ENCODE peak calls at places on chromosome 17, in four cellular contexts. M is H1, I is heart left ventricle, R is pancreas. N is an unnamed sample.
A peak's percentile ranks its signal among the peaks of the same experiment; 100 is the strongest.

GRCh38 chr17:56297142-56297541 is 143.9 kb downstream of the ANKFN1 start:
- DNase-seq in I (no peak), R (no peak), M (no peak), N (no peak)

GRCh38 chr17:29256735-29257466 is 10.2 kb downstream of the CRYBA1 start:
- DNase-seq in R (no peak), M (no peak), I (no peak), N (no peak)

GRCh38 chr17:28252436-28252835 is 66.6 kb upstream of the TMEM97 start:
- DNase-seq in M (no peak), I (no peak), R (no peak), N (no peak)

GRCh38 chr17:1398900-1399299 is 1.1 kb downstream of the YWHAE start:
- DNase-seq in M (no peak), R (no peak), I (no peak), N (no peak)

GRCh38 chr17:69452664-69453260 is 38.3 kb downstream of the MAP2K6 start:
- DNase-seq in I (no peak), R (no peak), M (no peak), N (no peak)

GRCh38 chr17:50609376-50610074 is 25.2 kb upstream of the ABCC3 start:
- DNase-seq in I (no peak), M (no peak), R (no peak), N (no peak)

GRCh38 chr17:7240375-7240774 is 1.1 kb upstream of the PHF23 start:
- DNase-seq in I (no peak), R (no peak), M (no peak), N (no peak)

GRCh38 chr17:9465216-9465921 is 110.3 kb downstream of the STX8 start:
- DNase-seq in M (no peak), R (no peak), I (no peak), N (no peak)

GRCh38 chr17:16924701-16925440 is 47.0 kb downstream of the TNFRSF13B start:
- DNase-seq in M (no peak), I (no peak), R (no peak), N (no peak)

GRCh38 chr17:2399572-2400473 is 1.0 kb downstream of the MNT start:
- DNase-seq in M (peak; percentile 82), R (peak; percentile 98), I (peak; percentile 97), N (peak; percentile 90)

GRCh38 chr17:28372203-28372944 is 880 bp downstream of the SARM1 start:
- DNase-seq in M (no peak), R (no peak), I (no peak), N (no peak)

GRCh38 chr17:13694934-13695333 is 93.2 kb upstream of the HS3ST3A1 start:
- DNase-seq in M (no peak), R (no peak), I (no peak), N (no peak)

GRCh38 chr17:27529230-27529796 is 73.1 kb downstream of the KSR1 start:
- DNase-seq in M (no peak), I (no peak), R (peak; percentile 71), N (no peak)

GRCh38 chr17:38402897-38403296 is 25.4 kb upstream of the ARHGAP23 start:
- DNase-seq in M (no peak), I (no peak), R (no peak), N (no peak)

GRCh38 chr17:68103148-68103547 is 67.6 kb downstream of the KPNA2 start:
- DNase-seq in I (no peak), M (no peak), R (no peak), N (no peak)

GRCh38 chr17:27630607-27631408 is at the start of gene LGALS9:
- DNase-seq in I (no peak), R (no peak), M (no peak), N (peak; percentile 6)

GRCh38 chr17:50425682-50426471 is at the start of gene ACSF2:
- DNase-seq in R (peak; percentile 70), M (peak; percentile 19), I (peak; percentile 87), N (peak; percentile 66)

GRCh38 chr17:77110006-77110374 is 30.8 kb upstream of the SEC14L1 start:
- DNase-seq in R (no peak), M (no peak), I (no peak), N (no peak)
- H3K4me3 ChIP-seq in R (no peak overlapping the region), M (no peak overlapping the region), I (no peak overlapping the region), N (no peak overlapping the region)

GRCh38 chr17:72476575-72476986 is 355.8 kb downstream of the SOX9 start:
- DNase-seq in M (peak; percentile 86), I (no peak), R (no peak), N (no peak)
- H3K27ac ChIP-seq in M (peak overlapping the region; percentile 91), I (no peak overlapping the region), R (peak overlapping the region; percentile 86), N (no peak overlapping the region)

GRCh38 chr17:78266231-78266631 is 34.8 kb downstream of the TMEM235 start:
- DNase-seq in M (no peak), I (no peak), R (peak; percentile 56), N (no peak)

GRCh38 chr17:78263736-78264340 is 32.4 kb downstream of the TMEM235 start:
- DNase-seq in I (no peak), R (no peak), M (no peak), N (no peak)

GRCh38 chr17:78265121-78265520 is 33.7 kb downstream of the TMEM235 start:
- DNase-seq in I (no peak), M (no peak), R (no peak), N (no peak)

GRCh38 chr17:78266771-78267170 is 35.3 kb downstream of the TMEM235 start:
- DNase-seq in R (no peak), M (no peak), I (no peak), N (no peak)

DNA sequence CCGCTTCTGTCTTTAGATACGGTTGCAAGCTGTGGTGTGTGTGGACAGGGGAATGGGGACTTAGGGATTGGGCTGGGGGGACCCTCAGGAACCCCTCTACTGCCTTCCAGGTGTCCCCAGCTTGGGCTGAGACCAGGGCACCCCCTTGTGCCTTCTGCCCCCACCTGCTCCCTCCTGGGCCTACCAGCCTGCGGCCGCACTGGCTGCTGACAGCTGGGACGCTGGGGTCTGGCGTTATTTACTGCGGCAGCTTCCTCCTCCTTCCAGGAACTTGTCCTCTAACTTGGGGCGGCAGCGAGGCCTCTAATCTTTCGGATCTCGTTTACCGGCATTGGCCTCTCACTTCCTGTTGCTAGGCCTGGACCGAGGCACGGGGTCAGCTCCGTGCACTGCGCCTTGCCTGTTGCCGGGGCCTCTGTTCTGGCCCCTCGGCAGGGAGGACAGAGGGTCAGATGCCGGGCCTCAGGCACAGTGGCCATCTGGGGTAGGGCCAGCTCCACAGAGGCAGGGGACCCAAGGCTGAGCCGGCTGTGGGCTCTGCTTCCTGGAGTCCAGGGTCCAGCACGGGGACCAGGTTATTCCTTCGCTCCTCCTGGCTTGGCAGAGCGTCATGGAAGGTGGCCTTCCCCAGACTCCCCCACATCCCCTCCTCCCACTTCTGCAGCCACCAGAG is 31.8 kb downstream of the TMEM235 start:
- DNase-seq in I (peak; percentile 79), R (no peak), M (no peak), N (no peak)
- H3K4me1 ChIP-seq in I (peaks cover 24% of the 10 kb centered on the region), R (peaks cover 9% of the 10 kb centered on the region), M (peaks cover 26% of the 10 kb centered on the region), N (peaks cover 37% of the 10 kb centered on the region)

DNA sequence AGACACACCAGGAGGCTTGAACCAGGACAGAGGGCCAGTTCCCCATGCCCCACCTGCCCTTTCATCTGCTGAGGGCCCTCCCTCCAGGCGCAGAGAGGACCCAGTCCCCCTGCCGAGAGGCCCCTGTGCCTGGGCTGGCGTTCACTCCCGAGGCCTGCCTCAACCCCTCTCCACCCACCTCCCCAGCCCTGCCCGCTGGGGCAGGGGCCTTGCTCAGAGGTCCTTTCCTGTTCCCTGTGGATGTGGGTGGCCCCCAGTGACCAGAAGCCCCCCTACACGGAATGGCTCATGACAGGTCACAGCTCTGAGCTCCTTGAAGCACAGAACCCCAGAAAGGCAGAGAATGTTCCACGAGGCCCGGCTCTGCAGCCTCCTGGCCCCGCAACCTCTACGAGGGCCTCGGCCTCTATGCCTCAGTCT is 6.7 kb downstream of the TMC6 start:
- DNase-seq in I (no peak), M (no peak), R (no peak), N (no peak)
- H3K4me3 ChIP-seq in I (no peak overlapping the region), M (no peak overlapping the region), R (no peak overlapping the region), N (peak overlapping the region; percentile 46)

GRCh38 chr17:45346255-45347015 is 29.6 kb upstream of the MAP3K14 start:
- DNase-seq in M (no peak), R (no peak), I (no peak), N (no peak)
- H3K27ac ChIP-seq in M (no peak overlapping the region), R (no peak overlapping the region), I (peak overlapping the region; percentile 49), N (no peak overlapping the region)

DNA sequence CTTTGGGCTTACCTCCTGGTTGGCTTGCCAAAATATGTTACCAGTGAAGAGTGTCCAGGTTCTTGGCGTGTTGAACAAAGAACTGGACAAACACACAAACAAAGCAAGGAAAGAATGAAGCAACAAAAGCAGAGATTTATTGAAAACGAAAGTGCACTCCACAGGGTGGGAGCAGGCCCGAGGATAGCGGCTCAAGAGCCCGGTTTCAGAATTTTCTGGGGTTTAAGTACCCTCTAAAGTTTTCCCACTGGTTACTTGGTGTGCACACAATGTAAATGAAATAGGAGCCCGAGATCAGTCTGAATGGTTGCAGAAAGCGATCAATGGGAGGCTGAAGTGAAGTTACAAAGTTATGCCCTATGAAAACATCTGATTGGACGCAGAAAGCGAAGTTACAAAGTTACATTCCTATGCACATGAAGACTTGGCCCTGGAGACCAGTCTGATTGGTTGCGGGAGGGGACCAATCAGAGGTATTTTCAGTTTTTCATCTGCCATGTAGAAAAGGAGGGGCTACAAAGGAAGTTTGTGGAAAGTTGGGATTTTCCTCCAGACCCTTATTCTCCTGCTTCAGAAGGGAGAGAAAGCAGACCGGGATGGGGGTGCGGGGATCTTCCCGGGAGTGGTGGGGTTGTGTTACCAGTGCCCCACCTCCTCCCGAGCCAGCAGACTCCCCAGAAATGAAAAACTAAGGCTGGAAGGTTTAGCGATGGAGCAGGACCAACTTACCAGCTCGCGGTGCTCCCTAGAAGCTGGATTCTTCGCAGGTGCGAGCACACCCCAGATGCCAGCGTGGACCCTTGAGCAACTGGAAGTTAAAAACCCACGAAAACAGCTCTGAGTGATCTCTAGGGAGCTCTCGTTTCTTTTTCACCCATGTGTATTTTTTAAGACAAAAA is at the start of gene SLFN12:
- DNase-seq in M (peak; percentile 70), R (peak; percentile 56), I (no peak), N (peak; percentile 27)
- H3K4me1 ChIP-seq in M (peaks cover 14% of the 10 kb centered on the region), R (no peaks in the 10 kb centered on the region), I (peaks cover 28% of the 10 kb centered on the region), N (peaks cover 14% of the 10 kb centered on the region)

GRCh38 chr17:41772586-41773189 is 13.8 kb downstream of the JUP start:
- DNase-seq in M (no peak), I (no peak), R (no peak), N (no peak)
- H3K4me3 ChIP-seq in M (no peak overlapping the region), I (no peak overlapping the region), R (no peak overlapping the region), N (no peak overlapping the region)

DNA sequence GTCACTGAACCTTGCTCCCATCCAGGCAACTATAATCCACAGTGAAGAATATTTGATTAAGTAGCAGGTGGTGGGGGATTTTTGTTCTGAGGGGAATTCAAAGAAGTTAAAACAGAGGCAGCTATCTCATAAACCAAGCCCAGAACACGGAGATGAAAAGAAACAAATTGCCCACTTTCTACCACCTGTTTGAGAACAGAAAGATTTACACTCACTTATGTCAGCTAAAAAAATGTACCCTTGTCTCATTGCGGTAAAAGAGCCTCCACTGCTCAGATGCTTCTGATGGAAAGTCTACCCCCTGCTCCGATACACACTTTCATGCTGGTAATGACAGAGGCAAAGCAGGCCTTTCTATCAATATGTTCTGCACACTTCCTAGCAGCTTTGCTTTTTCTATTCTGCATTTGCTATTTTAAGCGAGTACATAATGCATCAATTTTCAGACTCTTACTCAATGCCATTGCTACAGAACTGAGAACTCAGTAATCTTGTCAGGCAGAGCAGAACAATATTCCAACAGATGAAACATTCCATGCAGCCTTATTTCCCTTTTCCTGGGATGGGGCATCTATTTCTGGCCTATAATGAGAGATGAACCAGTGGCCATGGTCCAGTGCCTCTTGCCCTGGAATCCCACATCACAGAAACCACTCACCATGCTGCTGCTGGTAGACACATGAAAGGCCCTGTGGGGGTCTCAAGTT is 29.0 kb downstream of the CDK5R1 start:
- DNase-seq in I (no peak), M (no peak), R (no peak), N (no peak)
- H3K27ac ChIP-seq in I (peak overlapping the region; percentile 22), M (no peak overlapping the region), R (no peak overlapping the region), N (no peak overlapping the region)